ENCODE peak calls at places on chromosomes 12 and 14, in five cellular contexts. Z, U, R, G and X are unnamed samples.

GRCh38 chr12:55901881-55902490 is 25.7 kb downstream of the PYM1 start:
- DNase-seq in Z (no peak), U (no peak), R (no peak), G (no peak), X (no peak)

GRCh38 chr12:96258451-96258933 is 64.3 kb downstream of the ELK3 start:
- DNase-seq in Z (peak; percentile 55), U (no peak), R (no peak), G (no peak), X (no peak)

GRCh38 chr12:132416827-132417226 is 73.1 kb upstream of the FBRSL1 start:
- DNase-seq in Z (no peak), U (no peak), R (no peak), G (no peak), X (no peak)

GRCh38 chr12:68349921-68350606 is 17.9 kb upstream of the MDM1 start:
- DNase-seq in Z (no peak), U (no peak), R (no peak), G (no peak), X (no peak)

GRCh38 chr14:102909911-102910310 is 12.6 kb upstream of the AMN start:
- DNase-seq in Z (no peak), U (no peak), R (no peak), G (no peak), X (no peak)

GRCh38 chr12:127162902-127163301 is 1104.1 kb upstream of the TMEM132C start:
- DNase-seq in Z (no peak), U (no peak), R (peak; percentile 15), G (peak; percentile 38), X (peak; percentile 4)

GRCh38 chr14:54691525-54692260 is 124.8 kb downstream of the SAMD4A start:
- DNase-seq in Z (no peak), U (peak; percentile 83), R (no peak), G (no peak), X (peak; percentile 34)

GRCh38 chr14:101453225-101453624 is 108.1 kb upstream of the DIO3 start:
- DNase-seq in Z (no peak), U (no peak), R (no peak), G (no peak), X (no peak)

GRCh38 chr12:1949771-1950470 is 31.5 kb upstream of the CACNA2D4 start:
- DNase-seq in Z (no peak), U (no peak), R (no peak), G (no peak), X (no peak)

GRCh38 chr12:20492251-20492728 is 124.0 kb downstream of the PDE3A start:
- DNase-seq in Z (no peak), U (no peak), R (no peak), G (no peak), X (no peak)

GRCh38 chr14:19800282-19801117 is 3.1 kb upstream of the OR4N2 start:
- DNase-seq in Z (no peak), U (peak; percentile 64), R (no peak), G (no peak), X (no peak)

GRCh38 chr14:72023128-72024042 is 91.2 kb downstream of the RGS6 start:
- DNase-seq in Z (no peak), U (no peak), R (no peak), G (no peak), X (no peak)

GRCh38 chr14:101477648-101478047 is 83.6 kb upstream of the DIO3 start:
- DNase-seq in Z (no peak), U (no peak), R (no peak), G (no peak), X (no peak)

GRCh38 chr14:88985654-88986053 is 161.2 kb downstream of the TTC8 start:
- DNase-seq in Z (no peak), U (no peak), R (no peak), G (no peak), X (no peak)

GRCh38 chr12:120584343-120585149 is 3.3 kb upstream of the POP5 start:
- DNase-seq in Z (no peak), U (peak; percentile 79), R (no peak), G (no peak), X (peak; percentile 60)

GRCh38 chr14:73738518-73739173 is 24.5 kb upstream of the PNMA1 start:
- DNase-seq in Z (no peak), U (no peak), R (no peak), G (no peak), X (no peak)

GRCh38 chr12:120261951-120262851 is 3.3 kb downstream of the PXN start:
- DNase-seq in Z (no peak), U (no peak), R (no peak), G (no peak), X (no peak)

GRCh38 chr12:132056959-132057358 is 87.2 kb downstream of the DDX51 start:
- DNase-seq in Z (no peak), U (no peak), R (no peak), G (no peak), X (no peak)

GRCh38 chr12:45415393-45415817 is 199.5 kb downstream of the ANO6 start:
- DNase-seq in Z (peak; percentile 99), U (no peak), R (peak; percentile 61), G (peak; percentile 26), X (peak; percentile 60)

GRCh38 chr12:76762556-76762955 is 1.4 kb upstream of the ZDHHC17 start:
- DNase-seq in Z (no peak), U (no peak), R (no peak), G (no peak), X (no peak)

GRCh38 chr12:101204598-101205304 is 5.3 kb downstream of the SLC5A8 start:
- DNase-seq in Z (no peak), U (no peak), R (no peak), G (no peak), X (no peak)

GRCh38 chr12:53575502-53576264 is 50.5 kb downstream of the ATF7 start:
- DNase-seq in Z (no peak), U (no peak), R (no peak), G (no peak), X (no peak)

GRCh38 chr12:95623554-95624170 is 72.4 kb upstream of the USP44 start:
- DNase-seq in Z (peak; percentile 90), U (peak; percentile 89), R (peak; percentile 82), G (no peak), X (peak; percentile 45)

GRCh38 chr12:72011374-72011773 is 72.7 kb downstream of the TPH2 start:
- DNase-seq in Z (no peak), U (no peak), R (no peak), G (no peak), X (no peak)

GRCh38 chr12:108515916-108516315 is 839 bp downstream of the FICD start:
- DNase-seq in Z (no peak), U (no peak), R (no peak), G (no peak), X (no peak)

GRCh38 chr12:42299392-42300308 is 26.2 kb downstream of the ZCRB1 start:
- DNase-seq in Z (no peak), U (no peak), R (peak; percentile 29), G (peak; percentile 95), X (peak; percentile 63)

GRCh38 chr12:48420031-48420775 is 52.2 kb upstream of the ANP32D start:
- DNase-seq in Z (no peak), U (no peak), R (peak; percentile 47), G (no peak), X (no peak)

GRCh38 chr12:32659908-32660440 is 19.1 kb upstream of the DNM1L start:
- DNase-seq in Z (no peak), U (no peak), R (no peak), G (no peak), X (no peak)

GRCh38 chr12:21774358-21775129 is at the start of gene KCNJ8:
- DNase-seq in Z (no peak), U (peak; percentile 91), R (no peak), G (no peak), X (no peak)

GRCh38 chr14:54446201-54446693 is 5.1 kb upstream of the CNIH1 start:
- DNase-seq in Z (no peak), U (no peak), R (peak; percentile 42), G (no peak), X (no peak)

DNA sequence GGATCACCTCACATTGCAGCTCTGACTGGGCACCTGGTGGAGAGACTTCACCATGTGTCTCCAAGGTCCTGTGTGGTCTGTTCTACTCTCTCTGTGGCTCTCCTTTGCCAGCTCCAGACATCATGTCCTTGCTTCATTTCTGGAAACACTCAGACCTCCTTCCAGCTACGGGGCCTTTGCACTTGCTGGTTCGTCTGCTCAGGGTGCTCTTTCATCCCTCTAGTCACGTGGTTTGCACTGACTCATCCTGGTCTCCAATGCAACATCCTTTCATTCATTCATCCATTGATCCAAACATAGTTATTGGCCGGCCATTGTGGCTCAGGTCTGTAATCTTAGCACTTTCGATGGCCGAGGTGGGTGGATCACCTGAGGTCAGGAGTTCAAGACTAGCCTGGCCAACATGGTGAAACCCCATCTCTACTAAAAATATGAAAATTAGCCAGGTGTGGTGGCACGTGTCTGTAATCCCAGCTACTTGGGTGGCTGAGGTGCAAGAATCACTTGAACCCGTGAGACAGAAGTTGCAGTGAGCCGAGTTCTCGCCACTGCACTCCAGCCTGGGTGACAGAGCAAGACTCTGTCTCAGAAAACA is 23.9 kb upstream of the CCDC63 start:
- DNase-seq in Z (no peak), U (no peak), R (no peak), G (no peak), X (no peak)
- TF ChIP-seq CTCF in Z (no peak), U (no peak), R (no peak), G (no peak), X (no peak)

GRCh38 chr12:62600038-62600437 is 133.4 kb downstream of the MON2 start:
- DNase-seq in Z (no peak), U (no peak), R (no peak), G (no peak), X (no peak)
- TF ChIP-seq CTCF in Z (peak; percentile 18), U (no peak), R (peak; percentile 42), G (no peak), X (peak; percentile 17)

GRCh38 chr12:63821781-63822251 is 22.7 kb upstream of the SRGAP1 start:
- DNase-seq in Z (no peak), U (no peak), R (no peak), G (no peak), X (no peak)

GRCh38 chr12:63820427-63820826 is 24.1 kb upstream of the SRGAP1 start:
- DNase-seq in Z (no peak), U (no peak), R (no peak), G (no peak), X (no peak)

GRCh38 chr12:63823040-63823439 is 21.5 kb upstream of the SRGAP1 start:
- DNase-seq in Z (no peak), U (no peak), R (no peak), G (no peak), X (no peak)

GRCh38 chr12:63822352-63822751 is 22.1 kb upstream of the SRGAP1 start:
- DNase-seq in Z (no peak), U (no peak), R (no peak), G (no peak), X (no peak)

GRCh38 chr12:63826002-63826585 is 18.4 kb upstream of the SRGAP1 start:
- DNase-seq in Z (peak; percentile 58), U (no peak), R (no peak), G (no peak), X (peak; percentile 67)
- TF ChIP-seq CTCF in Z (peak; percentile 81), U (peak; percentile 80), R (peak; percentile 84), G (peak; percentile 74), X (peak; percentile 66)

GRCh38 chr14:104574536-104574935 is 5.0 kb upstream of the C14orf180 start:
- DNase-seq in Z (no peak), U (no peak), R (peak; percentile 62), G (no peak), X (no peak)

GRCh38 chr14:104573930-104574329 is 5.6 kb upstream of the C14orf180 start:
- DNase-seq in Z (no peak), U (no peak), R (peak; percentile 47), G (no peak), X (no peak)

GRCh38 chr14:104570869-104571635 is 8.5 kb upstream of the C14orf180 start:
- DNase-seq in Z (no peak), U (no peak), R (no peak), G (no peak), X (no peak)

GRCh38 chr14:104572024-104572623 is 7.4 kb upstream of the C14orf180 start:
- DNase-seq in Z (no peak), U (no peak), R (no peak), G (no peak), X (no peak)

GRCh38 chr14:104572668-104573067 is 6.9 kb upstream of the C14orf180 start:
- DNase-seq in Z (no peak), U (no peak), R (no peak), G (no peak), X (no peak)
- TF ChIP-seq CTCF in Z (no peak), U (no peak), R (no peak), G (no peak), X (no peak)